ENCODE peak calls at places on chromosomes 13 and 19, in six cellular contexts. V is thoracic aorta, L is body of pancreas, O is colonic mucosa, A is Peyer's patch, F is psoas muscle. I is an unnamed sample.

GRCh38 chr19:55486043-55486970 is 1.3 kb downstream of the NAT14 start:
- DNase-seq in V (no peak), L (no peak), O (no peak), A (no peak), F (no peak), I (no peak)

GRCh38 chr19:49749055-49749716 is 13.9 kb downstream of the TSKS start:
- DNase-seq in V (no peak), L (no peak), O (no peak), A (no peak), F (no peak), I (no peak)

GRCh38 chr19:35264281-35265125 is 4.3 kb upstream of the USF2 start:
- DNase-seq in V (no peak), L (peak; percentile 10), O (no peak), A (peak; percentile 45), F (no peak), I (no peak)

GRCh38 chr13:26062853-26063444 is 11.1 kb upstream of the SHISA2 start:
- DNase-seq in V (no peak), L (peak; percentile 47), O (peak; percentile 26), A (no peak), F (no peak), I (peak; percentile 41)

GRCh38 chr13:101985321-101985720 is 416.5 kb downstream of the FGF14 start:
- DNase-seq in V (no peak), L (no peak), O (no peak), A (no peak), F (no peak), I (no peak)

GRCh38 chr13:94112731-94113130 is 366.8 kb downstream of the DCT start:
- DNase-seq in V (no peak), L (no peak), O (no peak), A (no peak), F (no peak), I (no peak)

GRCh38 chr19:38703509-38703908 is 40.8 kb downstream of the CAPN12 start:
- DNase-seq in V (no peak), L (no peak), O (no peak), A (no peak), F (no peak), I (no peak)

GRCh38 chr19:32822916-32823746 is 46.4 kb downstream of the SLC7A9 start:
- DNase-seq in V (no peak), L (no peak), O (no peak), A (no peak), F (no peak), I (no peak)

GRCh38 chr13:24181991-24182702 is 21.6 kb downstream of the SPATA13 start:
- DNase-seq in V (no peak), L (no peak), O (peak; percentile 39), A (no peak), F (no peak), I (peak; percentile 28)

GRCh38 chr13:66501187-66501586 is 728.9 kb downstream of the PCDH9 start:
- DNase-seq in V (no peak), L (no peak), O (no peak), A (no peak), F (no peak), I (no peak)

GRCh38 chr19:51478381-51479285 is at the start of gene CEACAM18:
- DNase-seq in V (no peak), L (no peak), O (no peak), A (peak; percentile 90), F (no peak), I (peak; percentile 92)

GRCh38 chr19:38251564-38252051 is 4.6 kb downstream of the PPP1R14A start:
- DNase-seq in V (no peak), L (no peak), O (no peak), A (no peak), F (no peak), I (peak; percentile 28)

GRCh38 chr19:12364391-12365093 is 941 bp downstream of the ZNF442 start:
- DNase-seq in V (no peak), L (peak; percentile 9), O (peak; percentile 29), A (peak; percentile 51), F (no peak), I (no peak)

GRCh38 chr19:3606690-3607289 is at the start of gene TBXA2R:
- DNase-seq in V (peak; percentile 52), L (peak; percentile 49), O (peak; percentile 80), A (peak; percentile 67), F (peak; percentile 84), I (no peak)

GRCh38 chr19:29690842-29691241 is 24.2 kb downstream of the C19orf12 start:
- DNase-seq in V (no peak), L (no peak), O (no peak), A (no peak), F (no peak), I (peak; percentile 44)

GRCh38 chr19:35693835-35694599 is 10.3 kb upstream of the ZBTB32 start:
- DNase-seq in V (peak; percentile 71), L (peak; percentile 93), O (peak; percentile 93), A (peak; percentile 88), F (peak; percentile 81), I (peak; percentile 94)

GRCh38 chr19:42274065-42274682 is 5.1 kb downstream of the CIC start:
- DNase-seq in V (no peak), L (no peak), O (no peak), A (peak; percentile 39), F (peak; percentile 13), I (no peak)

GRCh38 chr19:11288349-11288748 is 7.6 kb upstream of the TSPAN16 start:
- DNase-seq in V (no peak), L (no peak), O (no peak), A (no peak), F (no peak), I (no peak)

GRCh38 chr19:8304841-8305621 is 3.1 kb downstream of the CD320 start:
- DNase-seq in V (no peak), L (peak; percentile 2), O (peak; percentile 25), A (no peak), F (no peak), I (no peak)

GRCh38 chr13:30607908-30608307 is 9.8 kb upstream of the USPL1 start:
- DNase-seq in V (no peak), L (no peak), O (no peak), A (no peak), F (no peak), I (peak; percentile 63)

GRCh38 chr19:1825909-1826556 is 14.0 kb upstream of the ATP8B3 start:
- DNase-seq in V (no peak), L (peak; percentile 78), O (peak; percentile 81), A (peak; percentile 86), F (peak; percentile 75), I (peak; percentile 71)

GRCh38 chr19:28956421-28956820 is 256.5 kb downstream of the UQCRFS1 start:
- DNase-seq in V (no peak), L (no peak), O (no peak), A (no peak), F (no peak), I (no peak)

GRCh38 chr13:73929287-73929932 is 204.8 kb downstream of the KLF12 start:
- DNase-seq in V (no peak), L (no peak), O (no peak), A (no peak), F (no peak), I (no peak)

GRCh38 chr13:77918391-77919261 is at the start of gene EDNRB:
- DNase-seq in V (no peak), L (peak; percentile 25), O (peak; percentile 43), A (peak; percentile 48), F (peak; percentile 41), I (no peak)

DNA sequence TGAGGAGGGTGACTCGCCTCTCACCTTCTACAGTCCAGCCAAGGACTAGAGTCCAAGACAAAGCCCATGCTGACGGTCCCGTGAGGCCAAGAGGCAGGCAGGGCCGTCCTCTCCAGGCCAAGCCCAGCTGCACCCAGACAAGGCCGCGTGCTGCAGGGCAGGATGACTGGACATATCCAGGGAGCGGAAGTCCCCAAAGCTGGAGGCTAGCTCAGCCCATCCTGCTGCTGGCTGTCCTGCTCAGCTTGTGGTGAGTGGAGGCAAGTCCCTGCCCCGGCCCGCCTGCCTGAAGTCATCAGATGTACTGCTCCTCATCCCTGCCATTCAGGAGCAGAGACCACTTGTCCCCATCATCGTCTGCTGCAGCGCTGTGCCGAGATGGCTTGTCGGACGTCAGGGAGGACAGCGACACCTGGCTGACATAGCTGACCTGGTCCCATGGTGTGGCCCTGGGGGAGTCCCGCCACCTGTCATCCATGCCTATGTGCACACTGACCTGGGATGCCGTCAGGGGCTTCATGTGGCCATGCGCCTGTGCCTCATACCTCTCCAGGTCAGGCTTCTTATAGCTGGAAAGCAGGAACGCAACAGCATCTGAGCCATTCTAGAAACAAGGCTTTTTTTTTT is 72.8 kb downstream of the CCDC70 start:
- DNase-seq in V (no peak), L (no peak), O (no peak), A (no peak), F (no peak), I (no peak)
- H3K4me3 ChIP-seq in V (no peak overlapping the region), L (no peak overlapping the region), O (no peak overlapping the region), A (no peak overlapping the region), F (no peak overlapping the region), I (no peak overlapping the region)

GRCh38 chr13:34772881-34773280 is 169.2 kb upstream of the NBEA start:
- DNase-seq in V (no peak), L (no peak), O (no peak), A (no peak), F (no peak), I (no peak)
- H3K36me3 ChIP-seq in V (no peaks in the 10 kb centered on the region), L (no peaks in the 10 kb centered on the region), O (no peaks in the 10 kb centered on the region), A (no peaks in the 10 kb centered on the region), F (no peaks in the 10 kb centered on the region), I (no peaks in the 10 kb centered on the region)

DNA sequence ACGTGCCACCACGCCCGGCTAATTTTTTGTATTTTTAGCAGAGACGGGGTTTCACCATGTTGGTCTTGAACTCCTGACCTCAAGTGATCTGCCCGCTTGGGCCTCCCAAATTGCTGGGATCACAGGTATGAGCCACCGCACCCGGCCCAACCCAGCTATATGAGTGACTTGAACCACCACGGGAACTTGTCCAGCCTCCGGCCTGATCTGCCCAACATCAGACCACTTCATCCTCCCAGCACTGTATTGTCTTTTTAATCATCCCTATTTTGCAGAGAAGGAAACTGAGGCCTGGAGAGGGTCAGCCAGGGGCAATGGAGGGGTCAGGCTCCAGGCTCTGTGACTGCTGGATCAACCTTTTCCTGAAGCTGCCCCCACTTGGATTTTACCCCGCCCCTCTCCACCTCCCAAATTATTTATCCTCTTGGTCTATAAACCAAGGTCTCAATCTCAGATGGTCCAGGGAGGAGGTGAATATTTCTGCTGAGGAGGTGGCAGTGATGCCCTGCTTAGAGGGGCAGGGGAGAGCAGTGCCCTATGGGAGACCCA is 893 bp upstream of the PLIN3 start:
- DNase-seq in V (no peak), L (no peak), O (no peak), A (no peak), F (no peak), I (no peak)
- H3K27ac ChIP-seq in V (peak overlapping the region; percentile 68), L (no peak overlapping the region), O (peak overlapping the region; percentile 76), A (peak overlapping the region; percentile 77), F (peak overlapping the region; percentile 89), I (peak overlapping the region; percentile 32)

DNA sequence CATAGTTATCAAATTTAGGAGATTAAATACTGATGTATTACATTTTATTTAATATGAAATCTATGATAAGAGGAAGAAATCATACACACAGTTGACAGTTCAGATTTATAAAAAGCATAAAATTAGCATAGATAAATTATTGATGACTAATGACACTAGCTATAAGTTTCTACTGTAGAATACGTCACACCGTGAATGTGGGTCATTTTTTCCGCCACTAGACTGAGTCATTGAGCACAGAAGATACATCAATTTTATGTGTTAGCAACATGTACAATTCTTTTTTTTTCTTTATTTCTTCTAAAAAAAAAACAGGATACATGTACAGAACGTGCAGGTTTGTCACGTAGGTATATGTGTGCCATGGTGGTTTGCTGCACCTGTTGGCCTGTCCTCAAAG is 22.2 kb downstream of the AP2S1 start:
- DNase-seq in V (no peak), L (no peak), O (no peak), A (no peak), F (no peak), I (no peak)
- H3K4me3 ChIP-seq in V (no peak overlapping the region), L (no peak overlapping the region), O (no peak overlapping the region), A (no peak overlapping the region), F (no peak overlapping the region), I (no peak overlapping the region)

I was measured in small intestine.